ENCODE peak calls at places on chromosomes 12 and 14, in eight cellular contexts. One of them, this sample, is unnamed.

GRCh38 chr14:34099630-34100029 is 148.8 kb upstream of the EGLN3 start:
- DNase-seq in adipocyte: no peak
- DNase-seq in substantia nigra: no peak
- DNase-seq in endodermal cell: no peak
- DNase-seq in GOT3: no peak
- DNase-seq in effector memory CD4-positive, alpha-beta T cell: no peak
- DNase-seq in fibroblast of the aortic adventitia: no peak
- DNase-seq in adrenal gland: no peak
- DNase-seq in this sample: no peak

GRCh38 chr12:68918960-68919359 is 14.0 kb downstream of the CPM start:
- DNase-seq in adipocyte: no peak
- DNase-seq in fibroblast of the aortic adventitia: no peak
- DNase-seq in effector memory CD4-positive, alpha-beta T cell: no peak
- DNase-seq in substantia nigra: no peak
- DNase-seq in GOT3: no peak
- DNase-seq in adrenal gland: no peak
- DNase-seq in endodermal cell: no peak
- DNase-seq in this sample: no peak

GRCh38 chr14:52888159-52888558 is 62.7 kb downstream of the FERMT2 start:
- DNase-seq in fibroblast of the aortic adventitia: no peak
- DNase-seq in endodermal cell: no peak
- DNase-seq in effector memory CD4-positive, alpha-beta T cell: no peak
- DNase-seq in substantia nigra: no peak
- DNase-seq in adipocyte: no peak
- DNase-seq in adrenal gland: no peak
- DNase-seq in GOT3: no peak
- DNase-seq in this sample: no peak

GRCh38 chr14:81247271-81247766 is 26.6 kb upstream of the GTF2A1 start:
- DNase-seq in adipocyte: peak
- DNase-seq in adrenal gland: no peak
- DNase-seq in substantia nigra: no peak
- DNase-seq in effector memory CD4-positive, alpha-beta T cell: no peak
- DNase-seq in GOT3: no peak
- DNase-seq in fibroblast of the aortic adventitia: no peak
- DNase-seq in endodermal cell: no peak
- DNase-seq in this sample: no peak

GRCh38 chr12:75437564-75437963 is 43.0 kb upstream of the GLIPR1 start:
- DNase-seq in substantia nigra: no peak
- DNase-seq in fibroblast of the aortic adventitia: peak
- DNase-seq in endodermal cell: no peak
- DNase-seq in adrenal gland: no peak
- DNase-seq in effector memory CD4-positive, alpha-beta T cell: no peak
- DNase-seq in GOT3: no peak
- DNase-seq in adipocyte: no peak
- DNase-seq in this sample: no peak

GRCh38 chr12:49824416-49824815 is 3.8 kb downstream of the NCKAP5L start:
- DNase-seq in effector memory CD4-positive, alpha-beta T cell: no peak
- DNase-seq in substantia nigra: no peak
- DNase-seq in adrenal gland: no peak
- DNase-seq in endodermal cell: no peak
- DNase-seq in fibroblast of the aortic adventitia: no peak
- DNase-seq in adipocyte: no peak
- DNase-seq in GOT3: no peak
- DNase-seq in this sample: peak

GRCh38 chr14:35932659-35933159 is 106.6 kb downstream of the BRMS1L start:
- DNase-seq in GOT3: no peak
- DNase-seq in adipocyte: no peak
- DNase-seq in effector memory CD4-positive, alpha-beta T cell: no peak
- DNase-seq in fibroblast of the aortic adventitia: no peak
- DNase-seq in adrenal gland: no peak
- DNase-seq in endodermal cell: no peak
- DNase-seq in substantia nigra: no peak
- DNase-seq in this sample: no peak

GRCh38 chr12:69655616-69656336 is 43.3 kb downstream of the BEST3 start:
- DNase-seq in GOT3: no peak
- DNase-seq in adipocyte: peak
- DNase-seq in fibroblast of the aortic adventitia: peak
- DNase-seq in adrenal gland: peak
- DNase-seq in endodermal cell: no peak
- DNase-seq in substantia nigra: no peak
- DNase-seq in effector memory CD4-positive, alpha-beta T cell: no peak
- DNase-seq in this sample: no peak

GRCh38 chr12:31231611-31232360 is 94.2 kb downstream of the SINHCAF start:
- DNase-seq in fibroblast of the aortic adventitia: no peak
- DNase-seq in adrenal gland: no peak
- DNase-seq in endodermal cell: peak
- DNase-seq in GOT3: no peak
- DNase-seq in effector memory CD4-positive, alpha-beta T cell: no peak
- DNase-seq in substantia nigra: no peak
- DNase-seq in adipocyte: no peak
- DNase-seq in this sample: no peak

GRCh38 chr12:108449478-108449877 is 65.6 kb upstream of the FICD start:
- DNase-seq in substantia nigra: no peak
- DNase-seq in effector memory CD4-positive, alpha-beta T cell: no peak
- DNase-seq in adrenal gland: no peak
- DNase-seq in endodermal cell: no peak
- DNase-seq in GOT3: no peak
- DNase-seq in adipocyte: no peak
- DNase-seq in fibroblast of the aortic adventitia: no peak
- DNase-seq in this sample: no peak

This sample was measured in lower leg skin.